ENCODE peak calls at places on chromosome 2, in five cellular contexts. Q is type B pancreatic cell; U is upper lobe of right lung; I is stimulated activated CD4-positive, alpha-beta T cell treated with anti-CD3 and anti-CD28 coated beads, Interleukin-1b, Interleukin-23, amount 100 ng/mL, for 48 hours; M is iPS-NIHi11. N is an unnamed sample.

GRCh38 chr2:7609556-7610323 is 692.5 kb downstream of the RNF144A start:
- DNase-seq in Q (no peak), U (no peak), M (no peak), I (no peak), N (no peak)

GRCh38 chr2:56185101-56185581 is 1.4 kb downstream of the CCDC85A start:
- DNase-seq in M (no peak), Q (no peak), I (no peak), U (peak), N (no peak)

GRCh38 chr2:215361876-215362561 is 50.2 kb downstream of the ATIC start:
- DNase-seq in Q (no peak), U (no peak), M (no peak), I (no peak), N (no peak)

GRCh38 chr2:240230424-240230945 is 90.0 kb upstream of the OTOS start:
- DNase-seq in I (no peak), M (no peak), Q (no peak), U (no peak), N (no peak)

GRCh38 chr2:212523756-212524155 is 14.8 kb downstream of the ERBB4 start:
- DNase-seq in Q (no peak), M (no peak), I (no peak), U (no peak), N (no peak)

GRCh38 chr2:126227250-126227649 is 428.7 kb upstream of the GYPC start:
- DNase-seq in I (no peak), Q (no peak), M (peak), U (no peak), N (no peak)

GRCh38 chr2:126766295-126766694 is 110.3 kb downstream of the GYPC start:
- DNase-seq in U (no peak), I (no peak), M (no peak), Q (no peak), N (no peak)

GRCh38 chr2:200797242-200797770 is 14.4 kb upstream of the BZW1 start:
- DNase-seq in M (no peak), I (no peak), U (no peak), Q (no peak), N (no peak)

GRCh38 chr2:205716126-205716525 is 33.8 kb downstream of the NRP2 start:
- DNase-seq in M (peak), Q (no peak), I (peak), U (no peak), N (no peak)

GRCh38 chr2:1593371-1594205 is 150.7 kb downstream of the PXDN start:
- DNase-seq in M (peak), Q (no peak), I (no peak), U (peak), N (no peak)